ENCODE peak calls at places on chromosomes 16 and 17, in ten cellular contexts. One of them, this sample, is unnamed.

GRCh38 chr16:56589141-56590039 is at the start of gene MT3:
- DNase-seq in SK-N-SH: peak
- DNase-seq in HL-60: no peak
- DNase-seq in esophagus muscularis mucosa: no peak
- DNase-seq in prostate gland: peak
- DNase-seq in vagina: no peak
- DNase-seq in GM23338: peak
- DNase-seq in sigmoid colon: no peak
- DNase-seq in HepG2: no peak
- DNase-seq in transverse colon: peak
- DNase-seq in this sample: no peak

GRCh38 chr17:8574687-8575086 is 55.8 kb downstream of the MYH10 start:
- DNase-seq in esophagus muscularis mucosa: no peak
- DNase-seq in prostate gland: no peak
- DNase-seq in HL-60: no peak
- DNase-seq in sigmoid colon: no peak
- DNase-seq in transverse colon: no peak
- DNase-seq in vagina: no peak
- DNase-seq in GM23338: peak
- DNase-seq in SK-N-SH: no peak
- DNase-seq in HepG2: peak
- DNase-seq in this sample: no peak

GRCh38 chr16:68901910-68902309 is 58.6 kb downstream of the TANGO6 start:
- DNase-seq in GM23338: peak
- DNase-seq in sigmoid colon: no peak
- DNase-seq in esophagus muscularis mucosa: no peak
- DNase-seq in HL-60: no peak
- DNase-seq in prostate gland: no peak
- DNase-seq in vagina: no peak
- DNase-seq in SK-N-SH: no peak
- DNase-seq in transverse colon: no peak
- DNase-seq in HepG2: no peak
- DNase-seq in this sample: no peak

GRCh38 chr17:1641065-1641403 is 4.5 kb downstream of the SCARF1 start:
- DNase-seq in vagina: no peak
- DNase-seq in GM23338: no peak
- DNase-seq in SK-N-SH: peak
- DNase-seq in HepG2: no peak
- DNase-seq in transverse colon: no peak
- DNase-seq in sigmoid colon: no peak
- DNase-seq in esophagus muscularis mucosa: no peak
- DNase-seq in HL-60: no peak
- DNase-seq in prostate gland: no peak
- DNase-seq in this sample: no peak

GRCh38 chr16:80084614-80085013 is 456.2 kb upstream of the DYNLRB2 start:
- DNase-seq in transverse colon: peak
- DNase-seq in vagina: no peak
- DNase-seq in sigmoid colon: peak
- DNase-seq in HepG2: peak
- DNase-seq in GM23338: peak
- DNase-seq in HL-60: no peak
- DNase-seq in prostate gland: peak
- DNase-seq in esophagus muscularis mucosa: no peak
- DNase-seq in SK-N-SH: no peak
- DNase-seq in this sample: no peak

GRCh38 chr17:39769974-39770587 is 32.3 kb downstream of the GRB7 start:
- DNase-seq in GM23338: no peak
- DNase-seq in vagina: no peak
- DNase-seq in HepG2: peak
- DNase-seq in transverse colon: no peak
- DNase-seq in HL-60: no peak
- DNase-seq in esophagus muscularis mucosa: no peak
- DNase-seq in prostate gland: peak
- DNase-seq in sigmoid colon: no peak
- DNase-seq in SK-N-SH: no peak
- DNase-seq in this sample: no peak

GRCh38 chr16:4373909-4374742 is 2.5 kb downstream of the VASN start:
- DNase-seq in SK-N-SH: no peak
- DNase-seq in GM23338: peak
- DNase-seq in prostate gland: peak
- DNase-seq in HL-60: no peak
- DNase-seq in esophagus muscularis mucosa: no peak
- DNase-seq in transverse colon: peak
- DNase-seq in sigmoid colon: peak
- DNase-seq in vagina: no peak
- DNase-seq in HepG2: no peak
- DNase-seq in this sample: peak

GRCh38 chr17:75712480-75712879 is 8.8 kb upstream of the ITGB4 start:
- DNase-seq in transverse colon: no peak
- DNase-seq in vagina: no peak
- DNase-seq in esophagus muscularis mucosa: no peak
- DNase-seq in HL-60: no peak
- DNase-seq in HepG2: no peak
- DNase-seq in sigmoid colon: no peak
- DNase-seq in GM23338: no peak
- DNase-seq in SK-N-SH: no peak
- DNase-seq in prostate gland: no peak
- DNase-seq in this sample: no peak

GRCh38 chr16:12017583-12017982 is 41.0 kb downstream of the SNX29 start:
- DNase-seq in esophagus muscularis mucosa: no peak
- DNase-seq in HepG2: no peak
- DNase-seq in vagina: no peak
- DNase-seq in prostate gland: no peak
- DNase-seq in HL-60: no peak
- DNase-seq in sigmoid colon: no peak
- DNase-seq in transverse colon: no peak
- DNase-seq in SK-N-SH: no peak
- DNase-seq in GM23338: no peak
- DNase-seq in this sample: no peak

GRCh38 chr16:27210174-27210573 is 6.8 kb downstream of the KDM8 start:
- DNase-seq in HepG2: no peak
- DNase-seq in transverse colon: no peak
- DNase-seq in HL-60: no peak
- DNase-seq in prostate gland: no peak
- DNase-seq in vagina: no peak
- DNase-seq in SK-N-SH: no peak
- DNase-seq in esophagus muscularis mucosa: no peak
- DNase-seq in sigmoid colon: no peak
- DNase-seq in GM23338: no peak
- DNase-seq in this sample: no peak

GRCh38 chr16:68711421-68712139 is 25.5 kb upstream of the CDH1 start:
- DNase-seq in esophagus muscularis mucosa: no peak
- DNase-seq in transverse colon: no peak
- DNase-seq in HepG2: no peak
- DNase-seq in prostate gland: no peak
- DNase-seq in vagina: no peak
- DNase-seq in sigmoid colon: no peak
- DNase-seq in HL-60: peak
- DNase-seq in GM23338: no peak
- DNase-seq in SK-N-SH: no peak
- DNase-seq in this sample: peak

GRCh38 chr17:63274156-63274555 is 171.9 kb downstream of the CYB561 start:
- DNase-seq in transverse colon: no peak
- DNase-seq in SK-N-SH: no peak
- DNase-seq in vagina: no peak
- DNase-seq in prostate gland: no peak
- DNase-seq in HL-60: no peak
- DNase-seq in esophagus muscularis mucosa: no peak
- DNase-seq in HepG2: no peak
- DNase-seq in GM23338: no peak
- DNase-seq in sigmoid colon: no peak
- DNase-seq in this sample: no peak

GRCh38 chr16:81537721-81538561 is 93.3 kb downstream of the CMIP start:
- DNase-seq in SK-N-SH: no peak
- DNase-seq in vagina: no peak
- DNase-seq in prostate gland: no peak
- DNase-seq in transverse colon: no peak
- DNase-seq in sigmoid colon: no peak
- DNase-seq in HL-60: no peak
- DNase-seq in GM23338: no peak
- DNase-seq in esophagus muscularis mucosa: no peak
- DNase-seq in HepG2: no peak
- DNase-seq in this sample: no peak

GRCh38 chr17:15431201-15431600 is 36.2 kb downstream of the CDRT4 start:
- DNase-seq in GM23338: no peak
- DNase-seq in SK-N-SH: no peak
- DNase-seq in esophagus muscularis mucosa: no peak
- DNase-seq in transverse colon: peak
- DNase-seq in HL-60: no peak
- DNase-seq in vagina: no peak
- DNase-seq in HepG2: no peak
- DNase-seq in prostate gland: no peak
- DNase-seq in sigmoid colon: peak
- DNase-seq in this sample: peak

GRCh38 chr17:15432807-15433547 is 34.4 kb downstream of the CDRT4 start:
- DNase-seq in SK-N-SH: no peak
- DNase-seq in vagina: no peak
- DNase-seq in esophagus muscularis mucosa: no peak
- DNase-seq in sigmoid colon: no peak
- DNase-seq in transverse colon: no peak
- DNase-seq in HL-60: no peak
- DNase-seq in prostate gland: no peak
- DNase-seq in GM23338: no peak
- DNase-seq in HepG2: peak
- DNase-seq in this sample: no peak

GRCh38 chr17:15436399-15437369 is 30.7 kb downstream of the CDRT4 start:
- DNase-seq in sigmoid colon: peak
- DNase-seq in SK-N-SH: no peak
- DNase-seq in esophagus muscularis mucosa: no peak
- DNase-seq in GM23338: peak
- DNase-seq in prostate gland: no peak
- DNase-seq in transverse colon: peak
- DNase-seq in vagina: no peak
- DNase-seq in HepG2: peak
- DNase-seq in HL-60: peak
- DNase-seq in this sample: peak

GRCh38 chr17:15431766-15432165 is 35.7 kb downstream of the CDRT4 start:
- DNase-seq in transverse colon: no peak
- DNase-seq in sigmoid colon: peak
- DNase-seq in GM23338: no peak
- DNase-seq in esophagus muscularis mucosa: no peak
- DNase-seq in HL-60: no peak
- DNase-seq in prostate gland: no peak
- DNase-seq in vagina: no peak
- DNase-seq in HepG2: no peak
- DNase-seq in SK-N-SH: no peak
- DNase-seq in this sample: peak
- TF ChIP-seq POLR2AphosphoS5 in transverse colon: no peak
- TF ChIP-seq POLR2AphosphoS5 in sigmoid colon: peak
- TF ChIP-seq POLR2AphosphoS5 in GM23338: no peak
- TF ChIP-seq POLR2AphosphoS5 in esophagus muscularis mucosa: no peak
- TF ChIP-seq POLR2AphosphoS5 in HL-60: no peak
- TF ChIP-seq POLR2AphosphoS5 in prostate gland: no peak
- TF ChIP-seq POLR2AphosphoS5 in vagina: no peak
- TF ChIP-seq POLR2AphosphoS5 in HepG2: no peak
- TF ChIP-seq POLR2AphosphoS5 in SK-N-SH: no peak
- TF ChIP-seq POLR2AphosphoS5 in this sample: peak

DNA sequence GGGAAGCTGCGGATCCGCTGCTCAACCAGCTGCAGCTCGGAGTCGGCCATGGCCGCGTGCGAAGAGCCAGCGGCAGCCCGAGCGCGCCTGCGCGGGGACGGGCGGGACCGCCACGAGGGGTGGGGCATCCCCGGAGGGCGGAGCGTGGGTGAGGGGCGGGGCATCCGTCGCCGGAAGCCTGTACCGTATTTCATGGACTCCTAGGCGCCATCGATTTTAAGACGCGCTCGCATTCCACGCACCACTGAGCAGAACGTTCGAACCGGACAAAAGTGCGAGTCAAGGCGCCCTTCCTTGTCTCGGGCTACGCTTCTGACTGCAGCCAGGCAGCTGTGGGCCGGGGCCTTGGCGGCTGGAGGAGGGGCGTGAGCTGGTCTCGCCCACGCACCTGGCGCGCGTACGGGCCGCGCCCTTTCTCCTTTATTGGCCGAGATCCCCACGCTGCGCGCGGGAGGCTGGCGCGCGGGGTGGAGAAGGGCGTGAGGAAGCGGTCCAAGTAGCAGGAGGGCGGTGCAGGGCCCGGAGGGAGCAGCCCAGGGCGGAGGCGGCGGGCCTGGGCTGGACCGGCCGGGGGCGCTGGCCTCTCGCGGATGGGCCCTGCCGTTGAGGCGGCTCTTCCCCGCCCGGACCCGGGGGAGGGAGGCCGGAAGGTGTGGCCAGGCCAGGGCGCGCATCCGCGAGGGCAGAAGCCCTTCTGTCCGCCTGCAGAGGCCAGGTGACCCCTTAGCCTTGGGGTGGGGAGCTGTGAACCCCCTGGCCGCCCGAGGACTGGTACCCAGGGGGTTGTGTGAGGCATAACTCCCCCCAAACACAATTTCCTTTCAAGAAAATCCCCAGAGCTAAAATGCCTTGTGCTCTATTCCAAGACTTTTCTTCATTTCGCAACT is at the start of gene APRT:
- DNase-seq in sigmoid colon: peak
- DNase-seq in GM23338: peak
- DNase-seq in SK-N-SH: peak
- DNase-seq in esophagus muscularis mucosa: peak
- DNase-seq in HepG2: peak
- DNase-seq in HL-60: peak
- DNase-seq in transverse colon: peak
- DNase-seq in vagina: no peak
- DNase-seq in prostate gland: peak
- DNase-seq in this sample: peak
- TF ChIP-seq CTCF in sigmoid colon: peak
- TF ChIP-seq CTCF in GM23338: peak
- TF ChIP-seq CTCF in SK-N-SH: peak
- TF ChIP-seq CTCF in esophagus muscularis mucosa: peak
- TF ChIP-seq CTCF in HepG2: peak
- TF ChIP-seq CTCF in HL-60: no peak
- TF ChIP-seq CTCF in transverse colon: peak
- TF ChIP-seq CTCF in vagina: peak
- TF ChIP-seq CTCF in prostate gland: peak
- TF ChIP-seq CTCF in this sample: peak

GRCh38 chr16:89360760-89361435 is 129.5 kb downstream of the ANKRD11 start:
- DNase-seq in sigmoid colon: no peak
- DNase-seq in GM23338: no peak
- DNase-seq in HepG2: no peak
- DNase-seq in HL-60: peak
- DNase-seq in SK-N-SH: no peak
- DNase-seq in esophagus muscularis mucosa: no peak
- DNase-seq in transverse colon: peak
- DNase-seq in prostate gland: no peak
- DNase-seq in vagina: no peak
- DNase-seq in this sample: no peak
- H3K4me3 ChIP-seq in sigmoid colon: no peak
- H3K4me3 ChIP-seq in GM23338: peak
- H3K4me3 ChIP-seq in HepG2: no peak
- H3K4me3 ChIP-seq in HL-60: no peak
- H3K4me3 ChIP-seq in SK-N-SH: no peak
- H3K4me3 ChIP-seq in esophagus muscularis mucosa: no peak
- H3K4me3 ChIP-seq in transverse colon: no peak
- H3K4me3 ChIP-seq in prostate gland: no peak
- H3K4me3 ChIP-seq in vagina: no peak
- H3K4me3 ChIP-seq in this sample: no peak

DNA sequence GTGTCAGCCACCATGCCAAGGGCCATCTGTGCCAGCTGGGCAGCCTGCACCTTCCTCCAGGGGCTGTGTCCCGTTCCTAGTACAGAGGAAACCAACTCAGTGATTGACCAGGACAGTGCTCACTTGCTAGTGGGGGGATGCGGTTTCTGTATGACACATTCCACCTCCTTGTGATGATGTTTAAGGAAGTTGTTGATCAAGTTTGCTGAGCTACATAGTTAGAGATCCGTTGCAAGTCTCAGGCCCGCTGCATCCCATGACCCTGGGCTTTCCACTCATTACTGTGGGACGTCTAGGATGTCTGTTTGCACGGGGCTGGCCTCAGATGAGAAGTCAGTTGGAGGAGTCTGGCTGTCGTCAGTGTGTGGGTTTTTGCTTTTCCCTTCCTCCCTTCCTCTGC is 33.6 kb downstream of the RNF213 start:
- DNase-seq in GM23338: no peak
- DNase-seq in HL-60: peak
- DNase-seq in prostate gland: no peak
- DNase-seq in esophagus muscularis mucosa: no peak
- DNase-seq in HepG2: no peak
- DNase-seq in transverse colon: peak
- DNase-seq in SK-N-SH: no peak
- DNase-seq in sigmoid colon: no peak
- DNase-seq in vagina: no peak
- DNase-seq in this sample: peak
- TF ChIP-seq POLR2AphosphoS5 in GM23338: no peak
- TF ChIP-seq POLR2AphosphoS5 in HL-60: no peak
- TF ChIP-seq POLR2AphosphoS5 in prostate gland: no peak
- TF ChIP-seq POLR2AphosphoS5 in esophagus muscularis mucosa: no peak
- TF ChIP-seq POLR2AphosphoS5 in HepG2: no peak
- TF ChIP-seq POLR2AphosphoS5 in transverse colon: no peak
- TF ChIP-seq POLR2AphosphoS5 in SK-N-SH: no peak
- TF ChIP-seq POLR2AphosphoS5 in sigmoid colon: no peak
- TF ChIP-seq POLR2AphosphoS5 in vagina: no peak
- TF ChIP-seq POLR2AphosphoS5 in this sample: no peak

This sample was measured in upper lobe of left lung.